ENCODE peak calls at places on chromosome 16, in eight cellular contexts. One of them, this sample, is unnamed.

GRCh38 chr16:59459811-59460210 is 725.7 kb upstream of the GOT2 start:
- DNase-seq in body of pancreas: no peak
- DNase-seq in brain microvascular endothelial cell: peak; percentile 70
- DNase-seq in fibroblast of pulmonary artery: peak; percentile 12
- DNase-seq in cardiac muscle cell: no peak
- DNase-seq in MCF 10A: peak; percentile 6
- DNase-seq in GM12865: no peak
- DNase-seq in astrocyte of the spinal cord: peak; percentile 29
- DNase-seq in this sample: no peak

GRCh38 chr16:86519649-86520316 is 9.5 kb downstream of the FOXF1 start:
- DNase-seq in body of pancreas: peak; percentile 63
- DNase-seq in brain microvascular endothelial cell: peak; percentile 35
- DNase-seq in fibroblast of pulmonary artery: peak; percentile 62
- DNase-seq in cardiac muscle cell: peak; percentile 59
- DNase-seq in MCF 10A: peak; percentile 50
- DNase-seq in GM12865: peak; percentile 62
- DNase-seq in astrocyte of the spinal cord: peak; percentile 53
- DNase-seq in this sample: no peak

GRCh38 chr16:4414187-4414909 is 2.0 kb downstream of the CORO7 start:
- DNase-seq in body of pancreas: no peak
- DNase-seq in brain microvascular endothelial cell: no peak
- DNase-seq in fibroblast of pulmonary artery: no peak
- DNase-seq in cardiac muscle cell: no peak
- DNase-seq in MCF 10A: no peak
- DNase-seq in GM12865: peak; percentile 98
- DNase-seq in astrocyte of the spinal cord: no peak
- DNase-seq in this sample: no peak

GRCh38 chr16:7443108-7443507 is 110.5 kb downstream of the RBFOX1 start:
- DNase-seq in body of pancreas: no peak
- DNase-seq in brain microvascular endothelial cell: no peak
- DNase-seq in fibroblast of pulmonary artery: no peak
- DNase-seq in cardiac muscle cell: no peak
- DNase-seq in MCF 10A: no peak
- DNase-seq in GM12865: no peak
- DNase-seq in astrocyte of the spinal cord: no peak
- DNase-seq in this sample: no peak

GRCh38 chr16:15704545-15704987 is 54.5 kb downstream of the NDE1 start:
- DNase-seq in body of pancreas: peak; percentile 74
- DNase-seq in brain microvascular endothelial cell: peak; percentile 77
- DNase-seq in fibroblast of pulmonary artery: peak; percentile 84
- DNase-seq in cardiac muscle cell: peak; percentile 82
- DNase-seq in MCF 10A: peak; percentile 73
- DNase-seq in GM12865: peak; percentile 71
- DNase-seq in astrocyte of the spinal cord: peak; percentile 70
- DNase-seq in this sample: peak; percentile 58

GRCh38 chr16:85354623-85355514 is 242.6 kb upstream of the CIBAR2 start:
- DNase-seq in body of pancreas: no peak
- DNase-seq in brain microvascular endothelial cell: peak; percentile 67
- DNase-seq in fibroblast of pulmonary artery: peak; percentile 21
- DNase-seq in cardiac muscle cell: peak; percentile 26
- DNase-seq in MCF 10A: peak; percentile 70
- DNase-seq in GM12865: no peak
- DNase-seq in astrocyte of the spinal cord: peak; percentile 92
- DNase-seq in this sample: no peak

GRCh38 chr16:66858740-66859396 is 14.7 kb downstream of the CA7 start:
- DNase-seq in body of pancreas: no peak
- DNase-seq in brain microvascular endothelial cell: no peak
- DNase-seq in fibroblast of pulmonary artery: peak; percentile 58
- DNase-seq in cardiac muscle cell: peak; percentile 68
- DNase-seq in MCF 10A: peak; percentile 87
- DNase-seq in GM12865: peak; percentile 56
- DNase-seq in astrocyte of the spinal cord: peak; percentile 47
- DNase-seq in this sample: no peak

GRCh38 chr16:561413-561794 is 1.2 kb downstream of the PRR35 start:
- DNase-seq in body of pancreas: no peak
- DNase-seq in brain microvascular endothelial cell: no peak
- DNase-seq in fibroblast of pulmonary artery: no peak
- DNase-seq in cardiac muscle cell: no peak
- DNase-seq in MCF 10A: no peak
- DNase-seq in GM12865: no peak
- DNase-seq in astrocyte of the spinal cord: no peak
- DNase-seq in this sample: no peak

GRCh38 chr16:2969545-2970521 is 685 bp downstream of the PAQR4 start:
- DNase-seq in body of pancreas: peak; percentile 71
- DNase-seq in brain microvascular endothelial cell: peak; percentile 7
- DNase-seq in fibroblast of pulmonary artery: peak; percentile 23
- DNase-seq in cardiac muscle cell: peak; percentile 32
- DNase-seq in MCF 10A: peak; percentile 73
- DNase-seq in GM12865: peak; percentile 86
- DNase-seq in astrocyte of the spinal cord: peak; percentile 33
- DNase-seq in this sample: peak; percentile 48

GRCh38 chr16:73890524-73891500 is 405.8 kb upstream of the PSMD7 start:
- DNase-seq in body of pancreas: no peak
- DNase-seq in brain microvascular endothelial cell: peak; percentile 1
- DNase-seq in fibroblast of pulmonary artery: peak; percentile 2
- DNase-seq in cardiac muscle cell: peak; percentile 26
- DNase-seq in MCF 10A: no peak
- DNase-seq in GM12865: peak; percentile 6
- DNase-seq in astrocyte of the spinal cord: no peak
- DNase-seq in this sample: no peak

GRCh38 chr16:68287276-68288251 is 23.2 kb downstream of the SLC7A6OS start:
- DNase-seq in body of pancreas: no peak
- DNase-seq in brain microvascular endothelial cell: peak; percentile 76
- DNase-seq in fibroblast of pulmonary artery: peak; percentile 86
- DNase-seq in cardiac muscle cell: peak; percentile 89
- DNase-seq in MCF 10A: peak; percentile 94
- DNase-seq in GM12865: no peak
- DNase-seq in astrocyte of the spinal cord: peak; percentile 73
- DNase-seq in this sample: no peak

GRCh38 chr16:10776280-10776679 is 32.6 kb downstream of the NUBP1 start:
- DNase-seq in body of pancreas: no peak
- DNase-seq in brain microvascular endothelial cell: no peak
- DNase-seq in fibroblast of pulmonary artery: no peak
- DNase-seq in cardiac muscle cell: no peak
- DNase-seq in MCF 10A: no peak
- DNase-seq in GM12865: peak; percentile 88
- DNase-seq in astrocyte of the spinal cord: no peak
- DNase-seq in this sample: no peak

DNA sequence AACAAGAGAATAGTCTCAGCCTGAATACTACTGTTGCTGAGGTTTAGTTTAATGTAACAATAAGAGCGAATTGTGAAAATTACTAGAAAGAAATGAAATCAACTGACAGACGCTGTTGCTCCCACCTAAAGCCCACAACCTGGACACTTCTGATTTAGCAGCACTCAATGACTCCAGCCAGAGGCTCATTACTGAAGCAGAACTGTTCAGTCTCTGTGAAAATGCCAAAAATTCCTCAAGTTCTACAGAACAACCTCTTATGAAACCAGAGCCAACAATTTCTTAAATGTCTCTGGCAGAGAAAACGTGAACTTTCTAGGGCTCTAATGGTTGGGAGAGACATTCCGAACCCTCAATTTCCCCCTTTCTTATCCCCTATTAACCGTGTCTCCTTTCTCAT is 9.9 kb downstream of the PSME3IP1 start:
- DNase-seq in body of pancreas: no peak
- DNase-seq in brain microvascular endothelial cell: no peak
- DNase-seq in fibroblast of pulmonary artery: peak; percentile 33
- DNase-seq in cardiac muscle cell: peak; percentile 44
- DNase-seq in MCF 10A: no peak
- DNase-seq in GM12865: no peak
- DNase-seq in astrocyte of the spinal cord: peak; percentile 33
- DNase-seq in this sample: no peak
- TF ChIP-seq CTCF in body of pancreas: no peak
- TF ChIP-seq CTCF in brain microvascular endothelial cell: no peak
- TF ChIP-seq CTCF in fibroblast of pulmonary artery: no peak
- TF ChIP-seq CTCF in cardiac muscle cell: no peak
- TF ChIP-seq CTCF in MCF 10A: no peak
- TF ChIP-seq CTCF in GM12865: no peak
- TF ChIP-seq CTCF in astrocyte of the spinal cord: no peak
- TF ChIP-seq CTCF in this sample: no peak

DNA sequence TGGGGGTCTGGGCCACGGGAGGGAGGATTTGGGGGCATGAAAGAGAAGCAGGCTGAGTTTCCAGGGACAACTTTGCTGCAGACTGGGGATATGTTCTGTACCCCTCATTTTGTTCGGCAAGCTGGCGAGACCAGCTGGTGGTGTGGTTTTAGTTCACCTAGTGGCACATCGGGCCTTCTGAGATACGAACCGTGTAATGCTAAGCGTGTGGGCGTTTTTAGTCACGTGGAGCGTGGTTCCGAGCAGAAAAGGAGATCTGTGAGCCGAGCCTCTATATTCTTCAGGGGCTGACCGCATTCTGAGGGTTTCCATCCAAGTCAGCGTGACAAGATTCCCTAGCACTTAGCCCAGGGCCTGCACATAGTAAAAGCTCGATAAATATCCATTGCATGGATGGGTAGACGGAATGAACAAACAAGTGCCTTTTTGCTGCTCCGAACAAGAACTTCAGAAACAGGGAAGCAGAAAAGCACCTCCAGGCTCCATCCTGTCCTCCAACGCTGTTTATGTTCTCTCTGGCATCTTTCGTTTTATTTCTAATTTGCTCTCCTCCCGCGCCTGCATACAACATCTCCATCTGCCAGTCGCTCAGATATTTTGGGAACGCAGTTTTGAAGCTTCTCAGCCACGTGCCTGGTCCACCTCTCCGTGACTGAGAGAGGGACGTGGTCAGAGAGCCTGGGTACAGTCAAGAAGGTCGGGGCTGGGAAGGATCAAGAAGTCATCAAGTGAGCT is 5.8 kb downstream of the SYT17 start:
- DNase-seq in body of pancreas: no peak
- DNase-seq in brain microvascular endothelial cell: no peak
- DNase-seq in fibroblast of pulmonary artery: no peak
- DNase-seq in cardiac muscle cell: no peak
- DNase-seq in MCF 10A: no peak
- DNase-seq in GM12865: no peak
- DNase-seq in astrocyte of the spinal cord: no peak
- DNase-seq in this sample: no peak
- TF ChIP-seq CTCF in body of pancreas: no peak
- TF ChIP-seq CTCF in brain microvascular endothelial cell: no peak
- TF ChIP-seq CTCF in fibroblast of pulmonary artery: no peak
- TF ChIP-seq CTCF in cardiac muscle cell: no peak
- TF ChIP-seq CTCF in MCF 10A: no peak
- TF ChIP-seq CTCF in GM12865: no peak
- TF ChIP-seq CTCF in astrocyte of the spinal cord: no peak
- TF ChIP-seq CTCF in this sample: no peak

GRCh38 chr16:82020051-82020450 is 8.8 kb upstream of the SDR42E1 start:
- DNase-seq in body of pancreas: no peak
- DNase-seq in brain microvascular endothelial cell: no peak
- DNase-seq in fibroblast of pulmonary artery: no peak
- DNase-seq in cardiac muscle cell: no peak
- DNase-seq in MCF 10A: no peak
- DNase-seq in GM12865: no peak
- DNase-seq in astrocyte of the spinal cord: no peak
- DNase-seq in this sample: no peak
- TF ChIP-seq CTCF in body of pancreas: no peak
- TF ChIP-seq CTCF in brain microvascular endothelial cell: no peak
- TF ChIP-seq CTCF in fibroblast of pulmonary artery: no peak
- TF ChIP-seq CTCF in cardiac muscle cell: no peak
- TF ChIP-seq CTCF in MCF 10A: no peak
- TF ChIP-seq CTCF in GM12865: no peak
- TF ChIP-seq CTCF in astrocyte of the spinal cord: no peak
- TF ChIP-seq CTCF in this sample: no peak

DNA sequence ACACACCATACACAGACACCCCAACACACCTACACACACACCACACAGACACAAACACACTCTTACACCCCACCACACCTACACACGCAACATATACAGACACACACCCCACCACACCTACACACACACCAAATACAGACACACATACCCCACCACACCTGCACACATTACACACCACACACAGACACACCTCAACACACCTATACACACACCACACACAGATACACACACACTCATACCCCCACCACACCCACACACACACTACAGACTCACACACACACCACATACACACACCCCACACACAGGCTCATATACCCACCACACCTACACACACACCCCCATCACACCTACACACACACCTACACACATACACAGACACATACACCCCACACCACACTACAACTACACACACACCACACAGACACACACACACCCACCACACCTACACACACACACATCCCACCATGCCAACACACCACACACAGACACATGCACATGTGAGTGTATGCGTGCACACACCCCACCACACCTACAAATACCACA is 31.4 kb downstream of the GPT2 start:
- DNase-seq in body of pancreas: no peak
- DNase-seq in brain microvascular endothelial cell: no peak
- DNase-seq in fibroblast of pulmonary artery: no peak
- DNase-seq in cardiac muscle cell: no peak
- DNase-seq in MCF 10A: no peak
- DNase-seq in GM12865: no peak
- DNase-seq in astrocyte of the spinal cord: no peak
- DNase-seq in this sample: no peak
- TF ChIP-seq CTCF in body of pancreas: no peak
- TF ChIP-seq CTCF in brain microvascular endothelial cell: no peak
- TF ChIP-seq CTCF in fibroblast of pulmonary artery: no peak
- TF ChIP-seq CTCF in cardiac muscle cell: no peak
- TF ChIP-seq CTCF in MCF 10A: no peak
- TF ChIP-seq CTCF in GM12865: no peak
- TF ChIP-seq CTCF in astrocyte of the spinal cord: no peak
- TF ChIP-seq CTCF in this sample: no peak

DNA sequence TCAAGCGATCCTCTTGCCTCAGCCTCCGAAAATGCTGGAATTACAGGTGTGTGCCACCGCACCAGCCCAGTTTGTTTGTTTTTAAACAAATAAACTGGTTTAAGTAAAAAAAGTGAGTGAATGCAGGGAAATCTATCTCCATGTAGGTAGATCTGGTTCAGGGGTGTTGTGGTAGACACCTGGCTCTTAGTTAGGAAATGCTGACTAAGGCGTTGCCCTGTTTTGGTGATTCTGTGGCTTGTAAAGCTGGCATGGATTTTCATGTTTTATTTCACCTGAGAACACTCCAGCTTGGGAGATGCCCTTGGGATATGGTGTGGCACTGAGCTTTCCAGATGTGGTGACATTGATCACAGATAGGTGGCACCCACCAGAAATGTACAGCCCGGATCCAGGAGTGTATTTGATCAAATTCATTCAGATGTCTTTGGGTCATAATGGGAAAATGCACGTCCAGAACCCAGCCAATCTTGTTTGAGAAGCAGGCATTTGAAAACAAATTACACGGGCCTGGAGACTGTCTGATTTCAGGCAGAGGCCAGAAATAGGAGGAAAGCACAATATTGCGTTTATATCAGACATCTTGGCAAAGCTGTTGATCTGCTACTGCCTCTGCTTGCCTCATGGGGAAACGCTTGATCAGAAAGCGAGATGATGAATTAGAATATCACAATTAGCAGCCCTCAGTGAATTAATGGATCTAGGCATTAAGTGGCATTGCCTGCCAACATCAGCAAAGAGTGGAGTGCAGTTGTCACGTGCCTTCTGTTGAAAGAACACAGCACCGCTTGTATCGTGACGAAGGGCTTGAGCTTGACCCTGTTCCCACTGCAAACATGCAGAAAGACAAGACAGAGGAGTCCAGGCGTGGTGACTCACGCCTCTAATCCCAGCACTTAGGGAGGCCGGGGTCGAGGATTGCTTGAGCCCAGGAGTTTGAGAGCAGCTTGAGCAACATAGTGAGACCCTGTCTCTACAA is 7.3 kb upstream of the IL34 start:
- DNase-seq in body of pancreas: no peak
- DNase-seq in brain microvascular endothelial cell: peak; percentile 92
- DNase-seq in fibroblast of pulmonary artery: peak; percentile 88
- DNase-seq in cardiac muscle cell: peak; percentile 85
- DNase-seq in MCF 10A: peak; percentile 28
- DNase-seq in GM12865: no peak
- DNase-seq in astrocyte of the spinal cord: peak; percentile 74
- DNase-seq in this sample: no peak
- TF ChIP-seq CTCF in body of pancreas: no peak
- TF ChIP-seq CTCF in brain microvascular endothelial cell: peak; percentile 14
- TF ChIP-seq CTCF in fibroblast of pulmonary artery: peak; percentile 4
- TF ChIP-seq CTCF in cardiac muscle cell: no peak
- TF ChIP-seq CTCF in MCF 10A: no peak
- TF ChIP-seq CTCF in GM12865: no peak
- TF ChIP-seq CTCF in astrocyte of the spinal cord: no peak
- TF ChIP-seq CTCF in this sample: no peak

This sample was measured in progenitor cell of endocrine pancreas.